ENCODE peak calls at places on chromosomes 6 and 20, in ten cellular contexts. One of them, this sample, is unnamed.

GRCh38 chr6:118921084-118921483 is 13.9 kb downstream of the MCM9 start:
- ATAC-seq in RWPE2: no peak
- ATAC-seq in lower lobe of right lung: no peak
- ATAC-seq in right lobe of liver: no peak
- ATAC-seq in PC-3: no peak
- ATAC-seq in upper lobe of right lung: no peak
- ATAC-seq in heart right ventricle: no peak
- ATAC-seq in CD8-positive, alpha-beta T cell: no peak
- ATAC-seq in left lung: no peak
- ATAC-seq in GM23338: no peak
- ATAC-seq in this sample: no peak

GRCh38 chr6:89073014-89073620 is 7.4 kb upstream of the PNRC1 start:
- ATAC-seq in RWPE2: no peak
- ATAC-seq in CD8-positive, alpha-beta T cell: no peak
- ATAC-seq in heart right ventricle: peak; percentile 39
- ATAC-seq in upper lobe of right lung: peak; percentile 91
- ATAC-seq in left lung: peak; percentile 70
- ATAC-seq in PC-3: no peak
- ATAC-seq in lower lobe of right lung: peak; percentile 82
- ATAC-seq in GM23338: no peak
- ATAC-seq in right lobe of liver: peak; percentile 51
- ATAC-seq in this sample: peak; percentile 57

GRCh38 chr6:14380421-14380820 is 262.8 kb downstream of the CD83 start:
- ATAC-seq in RWPE2: no peak
- ATAC-seq in upper lobe of right lung: no peak
- ATAC-seq in lower lobe of right lung: no peak
- ATAC-seq in GM23338: peak; percentile 60
- ATAC-seq in left lung: no peak
- ATAC-seq in heart right ventricle: peak; percentile 34
- ATAC-seq in CD8-positive, alpha-beta T cell: no peak
- ATAC-seq in right lobe of liver: no peak
- ATAC-seq in PC-3: no peak
- ATAC-seq in this sample: no peak

GRCh38 chr20:11849976-11850670 is 67.6 kb upstream of the BTBD3 start:
- ATAC-seq in RWPE2: peak; percentile 81
- ATAC-seq in GM23338: no peak
- ATAC-seq in heart right ventricle: no peak
- ATAC-seq in CD8-positive, alpha-beta T cell: no peak
- ATAC-seq in left lung: peak; percentile 35
- ATAC-seq in right lobe of liver: no peak
- ATAC-seq in PC-3: peak; percentile 58
- ATAC-seq in lower lobe of right lung: no peak
- ATAC-seq in upper lobe of right lung: no peak
- ATAC-seq in this sample: peak; percentile 55

GRCh38 chr20:37741560-37741959 is 47.7 kb downstream of the CTNNBL1 start:
- ATAC-seq in lower lobe of right lung: no peak
- ATAC-seq in right lobe of liver: peak; percentile 98
- ATAC-seq in upper lobe of right lung: no peak
- ATAC-seq in left lung: no peak
- ATAC-seq in PC-3: peak; percentile 55
- ATAC-seq in RWPE2: no peak
- ATAC-seq in heart right ventricle: no peak
- ATAC-seq in GM23338: no peak
- ATAC-seq in CD8-positive, alpha-beta T cell: no peak
- ATAC-seq in this sample: no peak

GRCh38 chr6:106411034-106411433 is 50.5 kb downstream of the CRYBG1 start:
- ATAC-seq in left lung: no peak
- ATAC-seq in CD8-positive, alpha-beta T cell: no peak
- ATAC-seq in PC-3: no peak
- ATAC-seq in RWPE2: no peak
- ATAC-seq in upper lobe of right lung: no peak
- ATAC-seq in GM23338: no peak
- ATAC-seq in lower lobe of right lung: no peak
- ATAC-seq in heart right ventricle: no peak
- ATAC-seq in right lobe of liver: no peak
- ATAC-seq in this sample: no peak

GRCh38 chr6:25993038-25993684 is 30.6 kb downstream of the TRIM38 start:
- ATAC-seq in heart right ventricle: peak; percentile 1
- ATAC-seq in right lobe of liver: peak; percentile 6
- ATAC-seq in GM23338: no peak
- ATAC-seq in RWPE2: peak; percentile 3
- ATAC-seq in upper lobe of right lung: no peak
- ATAC-seq in PC-3: peak; percentile 12
- ATAC-seq in CD8-positive, alpha-beta T cell: no peak
- ATAC-seq in left lung: peak; percentile 3
- ATAC-seq in lower lobe of right lung: no peak
- ATAC-seq in this sample: no peak

GRCh38 chr20:20594171-20594530 is 118.3 kb downstream of the RALGAPA2 start:
- ATAC-seq in left lung: peak; percentile 33
- ATAC-seq in GM23338: peak; percentile 19
- ATAC-seq in CD8-positive, alpha-beta T cell: no peak
- ATAC-seq in PC-3: peak; percentile 34
- ATAC-seq in heart right ventricle: no peak
- ATAC-seq in right lobe of liver: no peak
- ATAC-seq in upper lobe of right lung: no peak
- ATAC-seq in RWPE2: no peak
- ATAC-seq in lower lobe of right lung: no peak
- ATAC-seq in this sample: no peak

GRCh38 chr20:35840403-35840802 is 68.6 kb downstream of the PHF20 start:
- ATAC-seq in right lobe of liver: no peak
- ATAC-seq in upper lobe of right lung: no peak
- ATAC-seq in lower lobe of right lung: no peak
- ATAC-seq in left lung: no peak
- ATAC-seq in RWPE2: no peak
- ATAC-seq in PC-3: no peak
- ATAC-seq in heart right ventricle: no peak
- ATAC-seq in GM23338: no peak
- ATAC-seq in CD8-positive, alpha-beta T cell: no peak
- ATAC-seq in this sample: no peak

GRCh38 chr6:46378882-46379405 is 112.3 kb downstream of the RCAN2 start:
- ATAC-seq in upper lobe of right lung: no peak
- ATAC-seq in lower lobe of right lung: no peak
- ATAC-seq in heart right ventricle: no peak
- ATAC-seq in right lobe of liver: peak; percentile 80
- ATAC-seq in CD8-positive, alpha-beta T cell: no peak
- ATAC-seq in RWPE2: no peak
- ATAC-seq in left lung: no peak
- ATAC-seq in GM23338: no peak
- ATAC-seq in PC-3: no peak
- ATAC-seq in this sample: no peak

GRCh38 chr6:6790891-6791290 is 202.4 kb downstream of the LY86 start:
- ATAC-seq in left lung: no peak
- ATAC-seq in PC-3: peak; percentile 97
- ATAC-seq in GM23338: no peak
- ATAC-seq in heart right ventricle: no peak
- ATAC-seq in right lobe of liver: no peak
- ATAC-seq in lower lobe of right lung: no peak
- ATAC-seq in RWPE2: peak; percentile 99
- ATAC-seq in upper lobe of right lung: no peak
- ATAC-seq in CD8-positive, alpha-beta T cell: no peak
- ATAC-seq in this sample: no peak

GRCh38 chr6:6795396-6795795 is 206.9 kb downstream of the LY86 start:
- ATAC-seq in left lung: no peak
- ATAC-seq in lower lobe of right lung: no peak
- ATAC-seq in heart right ventricle: no peak
- ATAC-seq in RWPE2: no peak
- ATAC-seq in GM23338: no peak
- ATAC-seq in right lobe of liver: no peak
- ATAC-seq in CD8-positive, alpha-beta T cell: no peak
- ATAC-seq in PC-3: no peak
- ATAC-seq in upper lobe of right lung: no peak
- ATAC-seq in this sample: no peak

GRCh38 chr6:6788394-6789020 is 200.0 kb downstream of the LY86 start:
- ATAC-seq in RWPE2: no peak
- ATAC-seq in CD8-positive, alpha-beta T cell: peak; percentile 79
- ATAC-seq in GM23338: peak; percentile 93
- ATAC-seq in heart right ventricle: no peak
- ATAC-seq in left lung: peak; percentile 90
- ATAC-seq in upper lobe of right lung: peak; percentile 86
- ATAC-seq in lower lobe of right lung: peak; percentile 76
- ATAC-seq in right lobe of liver: peak; percentile 55
- ATAC-seq in PC-3: no peak
- ATAC-seq in this sample: no peak

GRCh38 chr6:6793388-6794250 is 205.1 kb downstream of the LY86 start:
- ATAC-seq in PC-3: no peak
- ATAC-seq in upper lobe of right lung: peak; percentile 86
- ATAC-seq in left lung: peak; percentile 69
- ATAC-seq in right lobe of liver: peak; percentile 20
- ATAC-seq in lower lobe of right lung: peak; percentile 72
- ATAC-seq in heart right ventricle: peak; percentile 52
- ATAC-seq in RWPE2: no peak
- ATAC-seq in CD8-positive, alpha-beta T cell: no peak
- ATAC-seq in GM23338: no peak
- ATAC-seq in this sample: peak; percentile 34

GRCh38 chr6:6790393-6790792 is 201.9 kb downstream of the LY86 start:
- ATAC-seq in lower lobe of right lung: no peak
- ATAC-seq in GM23338: no peak
- ATAC-seq in right lobe of liver: peak; percentile 73
- ATAC-seq in upper lobe of right lung: no peak
- ATAC-seq in PC-3: no peak
- ATAC-seq in left lung: no peak
- ATAC-seq in heart right ventricle: no peak
- ATAC-seq in CD8-positive, alpha-beta T cell: no peak
- ATAC-seq in RWPE2: no peak
- ATAC-seq in this sample: no peak
- H3K27ac ChIP-seq in lower lobe of right lung: no peak overlapping the region
- H3K27ac ChIP-seq in GM23338: no peak overlapping the region
- H3K27ac ChIP-seq in right lobe of liver: no peak overlapping the region
- H3K27ac ChIP-seq in upper lobe of right lung: no peak overlapping the region
- H3K27ac ChIP-seq in PC-3: peak overlapping the region; percentile 94
- H3K27ac ChIP-seq in left lung: no peak overlapping the region
- H3K27ac ChIP-seq in heart right ventricle: no peak overlapping the region
- H3K27ac ChIP-seq in CD8-positive, alpha-beta T cell: no peak overlapping the region
- H3K27ac ChIP-seq in RWPE2: peak overlapping the region; percentile 58
- H3K27ac ChIP-seq in this sample: no peak overlapping the region

DNA sequence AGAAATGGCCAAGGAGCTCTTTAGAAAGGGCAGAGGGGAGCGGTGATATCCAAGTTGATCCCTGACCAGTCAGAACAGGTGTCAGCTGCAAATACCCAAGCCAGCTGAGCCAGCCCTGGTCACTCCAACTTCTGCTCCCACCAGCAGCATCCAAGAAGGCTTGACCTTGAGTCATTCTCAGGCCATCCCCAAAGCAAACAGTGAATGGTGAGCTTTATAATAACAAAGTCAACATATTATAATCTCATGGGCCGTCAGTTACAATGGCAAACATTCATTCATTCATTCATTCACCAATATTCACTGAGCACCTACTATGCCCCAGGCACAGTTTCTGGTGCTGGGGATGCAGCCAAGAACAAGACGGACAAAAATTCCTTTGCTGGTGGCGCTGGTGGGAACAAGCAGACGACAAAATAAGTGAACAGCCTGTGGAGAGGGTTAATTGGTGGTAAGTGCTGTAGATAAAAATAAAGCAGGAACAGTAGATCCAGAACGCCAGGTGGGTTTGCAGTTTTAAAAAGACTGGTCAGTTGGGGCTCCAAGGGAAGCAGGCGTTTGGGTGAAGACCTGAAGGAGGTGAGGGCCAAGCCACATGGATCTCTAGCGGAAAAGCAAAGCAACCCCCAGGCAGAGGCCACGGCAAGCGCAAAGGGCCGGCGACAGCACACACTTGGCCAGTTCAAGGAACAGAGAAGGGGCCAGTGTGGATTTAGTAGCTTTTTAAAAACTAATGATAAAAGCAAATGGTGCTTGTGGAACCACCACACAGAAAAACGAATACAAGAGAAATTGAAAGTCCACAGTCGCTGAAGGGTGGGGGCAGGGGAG is 131.8 kb upstream of the PTPN1 start:
- ATAC-seq in RWPE2: no peak
- ATAC-seq in CD8-positive, alpha-beta T cell: no peak
- ATAC-seq in lower lobe of right lung: no peak
- ATAC-seq in right lobe of liver: no peak
- ATAC-seq in heart right ventricle: peak; percentile 1
- ATAC-seq in GM23338: no peak
- ATAC-seq in left lung: no peak
- ATAC-seq in PC-3: peak; percentile 32
- ATAC-seq in upper lobe of right lung: no peak
- ATAC-seq in this sample: no peak
- H3K27ac ChIP-seq in RWPE2: peak overlapping the region; percentile 38
- H3K27ac ChIP-seq in CD8-positive, alpha-beta T cell: no peak overlapping the region
- H3K27ac ChIP-seq in lower lobe of right lung: peak overlapping the region; percentile 83
- H3K27ac ChIP-seq in right lobe of liver: peak overlapping the region; percentile 77
- H3K27ac ChIP-seq in heart right ventricle: peak overlapping the region; percentile 72
- H3K27ac ChIP-seq in GM23338: no peak overlapping the region
- H3K27ac ChIP-seq in left lung: peak overlapping the region; percentile 80
- H3K27ac ChIP-seq in PC-3: peak overlapping the region; percentile 84
- H3K27ac ChIP-seq in upper lobe of right lung: peak overlapping the region; percentile 82
- H3K27ac ChIP-seq in this sample: peak overlapping the region; percentile 82

GRCh38 chr20:53639647-53640440 is 46.2 kb upstream of the ZNF217 start:
- ATAC-seq in PC-3: peak; percentile 5
- ATAC-seq in right lobe of liver: no peak
- ATAC-seq in CD8-positive, alpha-beta T cell: no peak
- ATAC-seq in RWPE2: no peak
- ATAC-seq in left lung: no peak
- ATAC-seq in heart right ventricle: no peak
- ATAC-seq in lower lobe of right lung: no peak
- ATAC-seq in upper lobe of right lung: no peak
- ATAC-seq in GM23338: no peak
- ATAC-seq in this sample: no peak
- H3K27ac ChIP-seq in PC-3: peak overlapping the region; percentile 27
- H3K27ac ChIP-seq in right lobe of liver: no peak overlapping the region
- H3K27ac ChIP-seq in CD8-positive, alpha-beta T cell: no peak overlapping the region
- H3K27ac ChIP-seq in RWPE2: no peak overlapping the region
- H3K27ac ChIP-seq in left lung: no peak overlapping the region
- H3K27ac ChIP-seq in heart right ventricle: no peak overlapping the region
- H3K27ac ChIP-seq in lower lobe of right lung: no peak overlapping the region
- H3K27ac ChIP-seq in upper lobe of right lung: no peak overlapping the region
- H3K27ac ChIP-seq in GM23338: no peak overlapping the region
- H3K27ac ChIP-seq in this sample: no peak overlapping the region

GRCh38 chr6:30845183-30845582 is 39.1 kb upstream of the DDR1 start:
- ATAC-seq in right lobe of liver: peak; percentile 56
- ATAC-seq in heart right ventricle: no peak
- ATAC-seq in upper lobe of right lung: no peak
- ATAC-seq in GM23338: peak; percentile 11
- ATAC-seq in left lung: no peak
- ATAC-seq in lower lobe of right lung: no peak
- ATAC-seq in PC-3: no peak
- ATAC-seq in CD8-positive, alpha-beta T cell: no peak
- ATAC-seq in RWPE2: no peak
- ATAC-seq in this sample: no peak

GRCh38 chr6:30843611-30843998 is 40.7 kb upstream of the DDR1 start:
- ATAC-seq in lower lobe of right lung: no peak
- ATAC-seq in right lobe of liver: no peak
- ATAC-seq in GM23338: no peak
- ATAC-seq in CD8-positive, alpha-beta T cell: no peak
- ATAC-seq in left lung: no peak
- ATAC-seq in RWPE2: no peak
- ATAC-seq in heart right ventricle: no peak
- ATAC-seq in upper lobe of right lung: no peak
- ATAC-seq in PC-3: no peak
- ATAC-seq in this sample: no peak

GRCh38 chr6:30842754-30843610 is 41.3 kb upstream of the DDR1 start:
- ATAC-seq in upper lobe of right lung: peak; percentile 49
- ATAC-seq in heart right ventricle: no peak
- ATAC-seq in GM23338: no peak
- ATAC-seq in right lobe of liver: no peak
- ATAC-seq in lower lobe of right lung: no peak
- ATAC-seq in left lung: peak; percentile 45
- ATAC-seq in CD8-positive, alpha-beta T cell: peak; percentile 78
- ATAC-seq in PC-3: no peak
- ATAC-seq in RWPE2: no peak
- ATAC-seq in this sample: no peak

GRCh38 chr6:30841644-30842504 is 42.4 kb upstream of the DDR1 start:
- ATAC-seq in CD8-positive, alpha-beta T cell: no peak
- ATAC-seq in PC-3: no peak
- ATAC-seq in lower lobe of right lung: no peak
- ATAC-seq in right lobe of liver: no peak
- ATAC-seq in GM23338: no peak
- ATAC-seq in left lung: no peak
- ATAC-seq in upper lobe of right lung: no peak
- ATAC-seq in RWPE2: no peak
- ATAC-seq in heart right ventricle: no peak
- ATAC-seq in this sample: no peak

GRCh38 chr6:30844118-30844535 is 40.2 kb upstream of the DDR1 start:
- ATAC-seq in PC-3: no peak
- ATAC-seq in lower lobe of right lung: peak; percentile 77
- ATAC-seq in GM23338: peak; percentile 60
- ATAC-seq in CD8-positive, alpha-beta T cell: no peak
- ATAC-seq in left lung: peak; percentile 77
- ATAC-seq in heart right ventricle: no peak
- ATAC-seq in RWPE2: peak; percentile 74
- ATAC-seq in right lobe of liver: peak; percentile 34
- ATAC-seq in upper lobe of right lung: peak; percentile 88
- ATAC-seq in this sample: peak; percentile 74
- H3K27ac ChIP-seq in PC-3: no peak overlapping the region
- H3K27ac ChIP-seq in lower lobe of right lung: peak overlapping the region; percentile 20
- H3K27ac ChIP-seq in GM23338: peak overlapping the region; percentile 90
- H3K27ac ChIP-seq in CD8-positive, alpha-beta T cell: no peak overlapping the region
- H3K27ac ChIP-seq in left lung: no peak overlapping the region
- H3K27ac ChIP-seq in heart right ventricle: no peak overlapping the region
- H3K27ac ChIP-seq in RWPE2: no peak overlapping the region
- H3K27ac ChIP-seq in right lobe of liver: no peak overlapping the region
- H3K27ac ChIP-seq in upper lobe of right lung: peak overlapping the region; percentile 26
- H3K27ac ChIP-seq in this sample: peak overlapping the region; percentile 41